ENCODE peak calls at places on chromosome 20, in nine cellular contexts. One of them, this sample, is unnamed.

GRCh38 chr20:1565461-1565860 is 8.0 kb upstream of the SIRPD start:
- DNase-seq in fibroblast of pulmonary artery: no peak
- DNase-seq in fibroblast of mammary gland: no peak
- DNase-seq in upper lobe of right lung: no peak
- DNase-seq in GM12865: no peak
- DNase-seq in GM20000: peak
- DNase-seq in IMR-90: no peak
- DNase-seq in GM06990: no peak
- DNase-seq in prostate gland: no peak
- DNase-seq in this sample: no peak

GRCh38 chr20:1907586-1907985 is 12.4 kb downstream of the SIRPA start:
- DNase-seq in fibroblast of pulmonary artery: peak
- DNase-seq in fibroblast of mammary gland: peak
- DNase-seq in upper lobe of right lung: no peak
- DNase-seq in GM12865: no peak
- DNase-seq in GM20000: no peak
- DNase-seq in IMR-90: peak
- DNase-seq in GM06990: no peak
- DNase-seq in prostate gland: no peak
- DNase-seq in this sample: no peak

GRCh38 chr20:2986466-2986865 is 57.0 kb upstream of the GNRH2 start:
- DNase-seq in fibroblast of pulmonary artery: peak
- DNase-seq in fibroblast of mammary gland: peak
- DNase-seq in upper lobe of right lung: no peak
- DNase-seq in GM12865: peak
- DNase-seq in GM20000: no peak
- DNase-seq in IMR-90: peak
- DNase-seq in GM06990: no peak
- DNase-seq in prostate gland: no peak
- DNase-seq in this sample: peak

GRCh38 chr20:12093062-12093796 is 175.5 kb downstream of the BTBD3 start:
- DNase-seq in fibroblast of pulmonary artery: no peak
- DNase-seq in fibroblast of mammary gland: no peak
- DNase-seq in upper lobe of right lung: no peak
- DNase-seq in GM12865: no peak
- DNase-seq in GM20000: no peak
- DNase-seq in IMR-90: no peak
- DNase-seq in GM06990: no peak
- DNase-seq in prostate gland: no peak
- DNase-seq in this sample: no peak

GRCh38 chr20:62739581-62740285 is 31.1 kb downstream of the NTSR1 start:
- DNase-seq in fibroblast of pulmonary artery: no peak
- DNase-seq in fibroblast of mammary gland: no peak
- DNase-seq in upper lobe of right lung: peak
- DNase-seq in GM12865: peak
- DNase-seq in GM20000: no peak
- DNase-seq in IMR-90: no peak
- DNase-seq in GM06990: peak
- DNase-seq in prostate gland: no peak
- DNase-seq in this sample: peak

GRCh38 chr20:37980383-37980782 is 52.9 kb downstream of the TTI1 start:
- DNase-seq in fibroblast of pulmonary artery: no peak
- DNase-seq in fibroblast of mammary gland: no peak
- DNase-seq in upper lobe of right lung: no peak
- DNase-seq in GM12865: no peak
- DNase-seq in GM20000: no peak
- DNase-seq in IMR-90: no peak
- DNase-seq in GM06990: no peak
- DNase-seq in prostate gland: no peak
- DNase-seq in this sample: no peak

GRCh38 chr20:40753472-40753871 is 64.4 kb upstream of the MAFB start:
- DNase-seq in fibroblast of pulmonary artery: no peak
- DNase-seq in fibroblast of mammary gland: peak
- DNase-seq in upper lobe of right lung: no peak
- DNase-seq in GM12865: no peak
- DNase-seq in GM20000: no peak
- DNase-seq in IMR-90: no peak
- DNase-seq in GM06990: no peak
- DNase-seq in prostate gland: no peak
- DNase-seq in this sample: no peak

GRCh38 chr20:64086801-64087200 is 2.6 kb upstream of the LKAAEAR1 start:
- DNase-seq in fibroblast of pulmonary artery: no peak
- DNase-seq in fibroblast of mammary gland: no peak
- DNase-seq in upper lobe of right lung: no peak
- DNase-seq in GM12865: no peak
- DNase-seq in GM20000: no peak
- DNase-seq in IMR-90: no peak
- DNase-seq in GM06990: no peak
- DNase-seq in prostate gland: no peak
- DNase-seq in this sample: no peak

GRCh38 chr20:58718121-58718563 is 25.5 kb downstream of the NPEPL1 start:
- DNase-seq in fibroblast of pulmonary artery: no peak
- DNase-seq in fibroblast of mammary gland: no peak
- DNase-seq in upper lobe of right lung: no peak
- DNase-seq in GM12865: no peak
- DNase-seq in GM20000: no peak
- DNase-seq in IMR-90: no peak
- DNase-seq in GM06990: no peak
- DNase-seq in prostate gland: peak
- DNase-seq in this sample: no peak

GRCh38 chr20:44394520-44395182 is 39.2 kb downstream of the HNF4A start:
- DNase-seq in fibroblast of pulmonary artery: peak
- DNase-seq in fibroblast of mammary gland: peak
- DNase-seq in upper lobe of right lung: no peak
- DNase-seq in GM12865: no peak
- DNase-seq in GM20000: no peak
- DNase-seq in IMR-90: no peak
- DNase-seq in GM06990: no peak
- DNase-seq in prostate gland: no peak
- DNase-seq in this sample: no peak

GRCh38 chr20:54083459-54083858 is 13.1 kb upstream of the BCAS1 start:
- DNase-seq in fibroblast of pulmonary artery: no peak
- DNase-seq in fibroblast of mammary gland: no peak
- DNase-seq in upper lobe of right lung: no peak
- DNase-seq in GM12865: peak
- DNase-seq in GM20000: no peak
- DNase-seq in IMR-90: no peak
- DNase-seq in GM06990: no peak
- DNase-seq in prostate gland: no peak
- DNase-seq in this sample: no peak

GRCh38 chr20:38106461-38106860 is 58.6 kb downstream of the TGM2 start:
- DNase-seq in fibroblast of pulmonary artery: no peak
- DNase-seq in fibroblast of mammary gland: no peak
- DNase-seq in upper lobe of right lung: no peak
- DNase-seq in GM12865: no peak
- DNase-seq in GM20000: no peak
- DNase-seq in IMR-90: no peak
- DNase-seq in GM06990: no peak
- DNase-seq in prostate gland: no peak
- DNase-seq in this sample: no peak

DNA sequence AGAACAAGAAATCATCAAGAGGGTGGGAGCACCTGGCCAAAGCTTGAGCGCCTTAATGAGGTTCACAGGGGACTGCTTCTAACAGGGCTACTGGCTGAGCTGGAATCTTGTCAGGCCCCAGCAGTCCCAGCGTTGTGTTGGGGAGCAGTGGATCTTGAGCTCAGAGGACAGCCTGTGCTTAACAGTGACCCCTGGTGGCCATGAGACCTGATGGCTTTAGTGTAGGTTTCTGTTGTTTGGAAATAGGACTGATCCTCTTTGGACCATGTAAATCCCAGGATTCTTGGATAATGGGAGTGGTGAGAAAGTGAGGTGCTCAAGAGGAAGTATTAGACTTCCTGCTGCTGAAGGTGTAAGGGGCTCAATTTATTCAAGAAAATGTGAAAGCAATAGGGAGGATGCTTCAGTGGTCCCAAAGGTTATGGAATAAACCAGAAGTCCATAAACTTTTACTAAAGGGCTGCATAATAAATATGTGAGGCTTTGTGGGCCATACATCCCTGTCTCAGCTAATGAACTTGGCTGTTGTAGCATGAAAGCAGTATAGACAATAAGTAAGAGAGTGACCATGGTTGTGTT is 216.2 kb downstream of the NFATC2 start:
- DNase-seq in fibroblast of pulmonary artery: peak
- DNase-seq in fibroblast of mammary gland: peak
- DNase-seq in upper lobe of right lung: no peak
- DNase-seq in GM12865: peak
- DNase-seq in GM20000: peak
- DNase-seq in IMR-90: peak
- DNase-seq in GM06990: no peak
- DNase-seq in prostate gland: peak
- DNase-seq in this sample: no peak
- TF ChIP-seq CTCF in fibroblast of pulmonary artery: peak
- TF ChIP-seq CTCF in fibroblast of mammary gland: peak
- TF ChIP-seq CTCF in upper lobe of right lung: peak
- TF ChIP-seq CTCF in GM12865: peak
- TF ChIP-seq CTCF in GM20000: peak
- TF ChIP-seq CTCF in IMR-90: peak
- TF ChIP-seq CTCF in GM06990: peak
- TF ChIP-seq CTCF in prostate gland: peak
- TF ChIP-seq CTCF in this sample: peak

DNA sequence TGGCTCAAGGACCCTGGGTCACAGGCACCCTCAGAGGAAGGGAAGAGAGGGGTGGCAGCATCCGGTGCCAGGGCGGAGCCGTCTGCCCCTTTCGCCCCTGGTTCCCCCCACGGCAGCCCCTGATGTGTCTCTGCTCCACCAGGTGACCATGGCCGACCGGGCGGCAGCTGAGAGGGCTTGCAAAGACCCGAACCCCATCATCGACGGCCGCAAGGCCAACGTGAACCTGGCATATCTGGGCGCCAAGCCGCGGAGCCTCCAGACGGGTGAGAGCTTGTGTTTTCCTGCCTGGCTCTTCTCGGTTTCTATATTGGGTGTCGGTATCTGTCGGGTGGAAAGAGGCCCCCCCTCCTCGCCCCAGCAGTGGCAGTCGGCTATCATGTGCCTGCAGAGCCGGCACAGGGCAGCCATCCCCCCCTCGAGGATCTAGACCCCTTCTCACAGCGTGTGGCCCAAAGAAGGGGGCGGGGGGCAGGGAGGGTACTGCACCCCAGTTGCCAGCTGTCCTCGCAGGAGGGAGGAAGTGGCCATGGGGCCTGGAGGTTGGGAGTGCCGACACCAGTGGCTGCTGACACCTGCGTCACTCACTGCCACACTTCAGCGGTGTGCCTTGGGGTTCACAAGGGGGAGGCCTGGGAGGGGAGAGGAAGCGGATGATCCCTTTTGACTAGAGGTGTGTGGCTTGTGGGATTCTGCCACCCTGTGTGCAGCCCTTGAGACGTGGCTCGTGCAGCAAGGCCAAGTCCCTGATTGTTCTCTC is 1.5 kb downstream of the RBM38 start:
- DNase-seq in fibroblast of pulmonary artery: no peak
- DNase-seq in fibroblast of mammary gland: no peak
- DNase-seq in upper lobe of right lung: peak
- DNase-seq in GM12865: peak
- DNase-seq in GM20000: peak
- DNase-seq in IMR-90: no peak
- DNase-seq in GM06990: peak
- DNase-seq in prostate gland: peak
- DNase-seq in this sample: peak
- TF ChIP-seq CTCF in fibroblast of pulmonary artery: no peak
- TF ChIP-seq CTCF in fibroblast of mammary gland: no peak
- TF ChIP-seq CTCF in upper lobe of right lung: no peak
- TF ChIP-seq CTCF in GM12865: no peak
- TF ChIP-seq CTCF in GM20000: no peak
- TF ChIP-seq CTCF in IMR-90: no peak
- TF ChIP-seq CTCF in GM06990: no peak
- TF ChIP-seq CTCF in prostate gland: no peak
- TF ChIP-seq CTCF in this sample: no peak

GRCh38 chr20:60050193-60050960 is 92.2 kb downstream of the CDH26 start:
- DNase-seq in fibroblast of pulmonary artery: no peak
- DNase-seq in fibroblast of mammary gland: no peak
- DNase-seq in upper lobe of right lung: no peak
- DNase-seq in GM12865: no peak
- DNase-seq in GM20000: no peak
- DNase-seq in IMR-90: no peak
- DNase-seq in GM06990: no peak
- DNase-seq in prostate gland: peak
- DNase-seq in this sample: peak
- TF ChIP-seq CTCF in fibroblast of pulmonary artery: no peak
- TF ChIP-seq CTCF in fibroblast of mammary gland: no peak
- TF ChIP-seq CTCF in upper lobe of right lung: peak
- TF ChIP-seq CTCF in GM12865: no peak
- TF ChIP-seq CTCF in GM20000: no peak
- TF ChIP-seq CTCF in IMR-90: no peak
- TF ChIP-seq CTCF in GM06990: peak
- TF ChIP-seq CTCF in prostate gland: no peak
- TF ChIP-seq CTCF in this sample: no peak

GRCh38 chr20:9493818-9494217 is 20.6 kb upstream of the LAMP5 start:
- DNase-seq in fibroblast of pulmonary artery: no peak
- DNase-seq in fibroblast of mammary gland: no peak
- DNase-seq in upper lobe of right lung: no peak
- DNase-seq in GM12865: no peak
- DNase-seq in GM20000: no peak
- DNase-seq in IMR-90: no peak
- DNase-seq in GM06990: no peak
- DNase-seq in prostate gland: no peak
- DNase-seq in this sample: no peak
- TF ChIP-seq CTCF in fibroblast of pulmonary artery: no peak
- TF ChIP-seq CTCF in fibroblast of mammary gland: no peak
- TF ChIP-seq CTCF in upper lobe of right lung: no peak
- TF ChIP-seq CTCF in GM12865: no peak
- TF ChIP-seq CTCF in GM20000: no peak
- TF ChIP-seq CTCF in IMR-90: no peak
- TF ChIP-seq CTCF in GM06990: no peak
- TF ChIP-seq CTCF in prostate gland: no peak
- TF ChIP-seq CTCF in this sample: no peak

DNA sequence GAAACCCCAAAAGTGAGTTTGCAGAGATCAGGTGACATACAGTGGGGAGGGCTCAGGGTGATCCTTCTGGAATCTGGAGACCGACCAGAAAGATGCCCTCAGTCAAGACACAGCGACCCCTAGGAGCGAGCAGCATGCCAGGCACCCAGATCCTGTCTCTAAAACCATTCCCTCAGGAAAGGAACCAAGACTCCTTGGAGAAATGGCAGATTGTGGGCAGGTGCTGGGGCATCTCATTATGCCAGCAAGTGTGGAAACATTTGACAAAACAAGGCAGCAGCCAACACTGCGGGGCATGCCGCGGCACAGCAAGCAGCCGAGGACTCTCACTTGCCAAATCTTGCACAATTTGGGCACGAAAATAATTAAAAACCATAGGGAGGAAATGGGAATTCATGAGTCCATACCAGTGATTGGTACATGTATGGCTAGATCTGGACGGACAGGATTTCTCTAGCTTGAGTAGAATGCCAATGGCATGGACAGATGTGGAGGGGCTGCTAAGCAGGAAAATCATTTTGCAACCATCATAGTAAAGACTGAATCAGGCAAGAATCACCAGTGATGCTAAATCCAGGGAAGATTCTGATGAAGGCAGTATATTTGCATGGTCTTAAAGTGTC is 76.9 kb downstream of the GINS1 start:
- DNase-seq in fibroblast of pulmonary artery: no peak
- DNase-seq in fibroblast of mammary gland: no peak
- DNase-seq in upper lobe of right lung: no peak
- DNase-seq in GM12865: no peak
- DNase-seq in GM20000: no peak
- DNase-seq in IMR-90: no peak
- DNase-seq in GM06990: no peak
- DNase-seq in prostate gland: peak
- DNase-seq in this sample: no peak
- TF ChIP-seq CTCF in fibroblast of pulmonary artery: no peak
- TF ChIP-seq CTCF in fibroblast of mammary gland: no peak
- TF ChIP-seq CTCF in upper lobe of right lung: no peak
- TF ChIP-seq CTCF in GM12865: peak
- TF ChIP-seq CTCF in GM20000: no peak
- TF ChIP-seq CTCF in IMR-90: no peak
- TF ChIP-seq CTCF in GM06990: peak
- TF ChIP-seq CTCF in prostate gland: no peak
- TF ChIP-seq CTCF in this sample: no peak

This sample was measured in activated CD8-positive, alpha-beta T cell treated with anti-CD3 and anti-CD28 coated beads for 36 hours.